ENCODE peak calls at places on chromosome 15, in six cellular contexts. F is GM23248, L is GM12878, B is HCT116, O is neuronal stem cell, Y is IMR-90. K is an unnamed sample.

GRCh38 chr15:73368301-73369072 is at the start of gene HCN4:
- DNase-seq in B (no peak), Y (no peak), F (peak; percentile 38), O (peak; percentile 72), L (no peak), K (peak; percentile 84)

GRCh38 chr15:38861108-38861507 is 296.5 kb upstream of the RASGRP1 start:
- DNase-seq in B (no peak), L (no peak), F (no peak), Y (no peak), O (no peak), K (no peak)

GRCh38 chr15:48965972-48966371 is 2.3 kb upstream of the SHC4 start:
- DNase-seq in Y (peak; percentile 78), O (no peak), F (peak; percentile 85), B (peak; percentile 23), L (peak; percentile 33), K (no peak)

GRCh38 chr15:97993310-97993738 is 32.8 kb downstream of the ARRDC4 start:
- DNase-seq in O (no peak), L (no peak), F (peak; percentile 38), Y (no peak), B (no peak), K (no peak)

GRCh38 chr15:60523056-60523455 is 44.1 kb upstream of the ICE2 start:
- DNase-seq in Y (peak; percentile 80), O (no peak), F (peak; percentile 67), L (no peak), B (no peak), K (no peak)

GRCh38 chr15:67779160-67780111 is 45.9 kb upstream of the SKOR1 start:
- DNase-seq in B (no peak), O (no peak), F (no peak), L (no peak), Y (no peak), K (no peak)

GRCh38 chr15:79653533-79653932 is 221.4 kb downstream of the MINAR1 start:
- DNase-seq in O (no peak), F (no peak), Y (no peak), B (no peak), L (no peak), K (no peak)

GRCh38 chr15:67826717-67827560 is 1.6 kb downstream of the SKOR1 start:
- DNase-seq in F (no peak), L (no peak), Y (no peak), O (no peak), B (no peak), K (no peak)

GRCh38 chr15:51335538-51335961 is 2.8 kb downstream of the CYP19A1 start:
- DNase-seq in B (no peak), F (no peak), L (peak; percentile 21), O (no peak), Y (no peak), K (no peak)

GRCh38 chr15:83698294-83698693 is 44.4 kb downstream of the ADAMTSL3 start:
- DNase-seq in B (no peak), O (no peak), Y (peak; percentile 42), L (no peak), F (peak; percentile 55), K (no peak)

GRCh38 chr15:76916369-76916768 is 11.2 kb upstream of the SCAPER start:
- DNase-seq in O (no peak), B (no peak), Y (no peak), L (no peak), F (no peak), K (no peak)

GRCh38 chr15:90240856-90241255 is 6.8 kb downstream of the GDPGP1 start:
- DNase-seq in L (no peak), O (no peak), B (no peak), F (no peak), Y (no peak), K (no peak)

GRCh38 chr15:62958528-62958927 is 84.0 kb upstream of the TPM1 start:
- DNase-seq in F (peak; percentile 36), B (no peak), O (no peak), L (no peak), Y (no peak), K (no peak)

GRCh38 chr15:37088436-37088835 is 11.9 kb downstream of the MEIS2 start:
- DNase-seq in Y (peak; percentile 15), L (no peak), O (no peak), F (no peak), B (no peak), K (no peak)
- H3K4me3 ChIP-seq in Y (no peak overlapping the region), L (no peak overlapping the region), O (no peak overlapping the region), F (no peak overlapping the region), B (no peak overlapping the region), K (no peak overlapping the region)

GRCh38 chr15:81185896-81186295 is 10.8 kb upstream of the IL16 start:
- DNase-seq in O (no peak), L (no peak), B (no peak), Y (no peak), F (no peak), K (no peak)

GRCh38 chr15:81188354-81188753 is 8.3 kb upstream of the IL16 start:
- DNase-seq in O (no peak), F (no peak), L (no peak), Y (no peak), B (no peak), K (no peak)

GRCh38 chr15:81190922-81191507 is 5.7 kb upstream of the IL16 start:
- DNase-seq in O (no peak), Y (peak; percentile 32), L (no peak), F (no peak), B (no peak), K (no peak)

GRCh38 chr15:81191701-81192100 is 5.0 kb upstream of the IL16 start:
- DNase-seq in L (no peak), Y (no peak), F (no peak), O (no peak), B (no peak), K (no peak)

DNA sequence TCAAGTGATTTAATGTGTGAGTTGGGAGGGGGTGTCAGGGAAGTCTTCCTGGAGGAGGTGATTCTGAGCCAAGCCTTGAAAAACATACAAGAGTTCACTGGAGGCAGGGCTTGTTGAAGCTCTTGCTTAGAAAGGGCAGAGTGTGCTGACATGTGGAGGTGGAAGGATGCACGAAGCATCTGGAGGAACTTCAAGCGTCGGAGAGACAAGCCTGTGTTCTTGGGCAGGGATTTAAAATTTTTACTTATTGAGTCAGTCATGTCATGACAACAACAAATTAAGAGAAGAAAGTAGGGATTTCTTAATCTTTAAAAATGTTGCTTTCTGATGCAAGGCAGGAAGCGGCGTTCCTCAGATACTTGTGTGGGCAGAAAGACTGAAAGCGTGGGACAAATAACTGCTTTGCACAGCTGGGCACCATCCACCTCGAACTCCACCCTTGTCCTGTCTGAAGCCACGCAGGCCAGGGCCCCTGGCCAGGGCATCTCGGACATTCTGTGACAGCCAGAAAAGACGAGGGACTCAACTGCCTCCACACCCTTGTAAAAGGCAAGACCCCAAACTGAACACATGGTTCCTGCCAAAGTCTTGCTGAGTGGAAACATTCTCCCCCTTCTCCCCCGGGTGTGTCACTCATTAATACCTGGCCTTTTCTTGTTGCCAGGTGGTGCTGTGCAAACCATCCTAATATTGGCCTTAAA is 6.9 kb upstream of the IL16 start:
- DNase-seq in B (no peak), Y (peak; percentile 99), F (peak; percentile 96), O (no peak), L (no peak), K (no peak)
- H3K9ac ChIP-seq in B (no peak overlapping the region), Y (peak overlapping the region; percentile 81), F (peak overlapping the region; percentile 68), O (no peak overlapping the region), L (no peak overlapping the region), K (no peak overlapping the region)

GRCh38 chr15:74778599-74778970 is 3.3 kb upstream of the CSK start:
- DNase-seq in Y (no peak), F (no peak), O (no peak), B (no peak), L (no peak), K (no peak)
- H3K4me1 ChIP-seq in Y (peaks cover 11% of the 10 kb centered on the region), F (peaks cover 12% of the 10 kb centered on the region), O (peaks cover 38% of the 10 kb centered on the region), B (peaks cover 15% of the 10 kb centered on the region), L (peaks cover 79% of the 10 kb centered on the region), K (peaks cover 29% of the 10 kb centered on the region)

GRCh38 chr15:69592954-69593353 is 140.3 kb downstream of the RPLP1 start:
- DNase-seq in F (no peak), B (no peak), L (no peak), Y (no peak), O (no peak), K (no peak)

GRCh38 chr15:69593488-69593887 is 140.9 kb downstream of the RPLP1 start:
- DNase-seq in O (no peak), Y (no peak), F (no peak), L (no peak), B (no peak), K (no peak)

GRCh38 chr15:69595009-69595825 is 142.6 kb downstream of the RPLP1 start:
- DNase-seq in L (no peak), Y (no peak), B (no peak), F (no peak), O (no peak), K (no peak)

GRCh38 chr15:69591905-69592508 is 139.4 kb downstream of the RPLP1 start:
- DNase-seq in B (no peak), F (no peak), Y (no peak), L (no peak), O (no peak), K (no peak)

DNA sequence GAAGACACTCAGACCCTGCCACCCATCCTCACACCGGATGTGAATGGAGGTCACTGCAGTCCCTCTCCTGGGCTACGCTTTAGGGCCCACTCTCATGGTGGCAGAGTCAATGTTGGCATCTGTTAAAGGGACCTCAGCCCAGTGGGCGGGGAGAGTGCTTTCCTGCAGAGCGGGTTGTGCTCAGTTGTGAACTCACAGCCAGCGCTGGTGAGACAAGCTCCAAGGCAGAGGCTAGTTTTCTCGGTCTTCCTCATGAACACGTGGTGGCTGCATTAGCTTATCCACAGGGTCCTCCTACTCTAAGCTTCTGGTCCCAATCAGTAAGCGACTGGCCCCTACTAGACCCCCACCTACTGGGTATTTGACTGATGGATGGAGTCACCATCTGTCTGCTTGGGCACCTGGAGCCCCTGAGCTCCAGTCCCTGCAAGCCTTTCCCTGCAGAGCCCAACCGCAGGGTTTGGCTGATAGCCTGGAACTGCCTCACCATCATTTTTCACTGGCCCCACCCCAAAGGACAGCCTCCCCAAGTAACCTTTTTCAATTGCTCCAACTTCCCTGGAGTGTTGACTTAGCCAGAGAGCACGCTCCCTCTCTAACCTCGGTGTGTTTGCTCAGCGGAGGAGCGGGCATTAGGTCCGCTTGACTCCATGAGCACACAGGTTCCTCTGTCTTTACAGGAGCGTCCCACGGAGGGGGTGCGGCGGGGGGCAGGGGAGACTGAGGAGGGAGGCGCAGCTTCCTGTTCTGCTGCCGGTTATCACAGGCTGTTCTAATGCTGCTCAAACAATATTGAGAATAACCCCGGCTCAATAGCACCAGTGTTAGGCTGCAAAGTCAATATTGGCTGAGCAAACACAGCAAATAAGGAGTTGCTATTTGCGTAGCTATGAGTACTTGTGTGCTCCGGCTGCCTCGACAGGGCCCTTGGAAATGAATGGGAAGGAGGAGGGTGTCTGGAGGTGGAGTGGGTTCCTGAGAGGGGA is 141.7 kb downstream of the RPLP1 start:
- DNase-seq in Y (peak; percentile 38), O (no peak), L (no peak), B (no peak), F (peak; percentile 49), K (no peak)
- H3K4me3 ChIP-seq in Y (no peak overlapping the region), O (no peak overlapping the region), L (no peak overlapping the region), B (no peak overlapping the region), F (no peak overlapping the region), K (no peak overlapping the region)

GRCh38 chr15:26682765-26683164 is 90.1 kb downstream of the GABRB3 start:
- DNase-seq in Y (no peak), O (no peak), F (no peak), L (no peak), B (no peak), K (no peak)
- H3K9ac ChIP-seq in Y (no peak overlapping the region), O (peak overlapping the region; percentile 51), F (no peak overlapping the region), L (no peak overlapping the region), B (no peak overlapping the region), K (no peak overlapping the region)

GRCh38 chr15:58742424-58743160 is 6.9 kb downstream of the ADAM10 start:
- DNase-seq in L (no peak), O (no peak), B (no peak), F (no peak), Y (peak; percentile 92), K (no peak)
- H3K4me1 ChIP-seq in L (no peaks in the 10 kb centered on the region), O (peaks cover 5% of the 10 kb centered on the region), B (peaks cover 8% of the 10 kb centered on the region), F (peaks cover 35% of the 10 kb centered on the region), Y (peaks cover 11% of the 10 kb centered on the region), K (no peaks in the 10 kb centered on the region)

K was measured in NT2/D1.